ENCODE peak calls at places on chromosome 5, in ten cellular contexts. One of them, this sample, is unnamed.

GRCh38 chr5:15003511-15003920 is 131.9 kb upstream of the ANKH start:
- DNase-seq in H1: peak; percentile 49
- DNase-seq in stomach: peak; percentile 56
- DNase-seq in SK-N-MC: peak; percentile 22
- DNase-seq in GM12878: peak; percentile 13
- DNase-seq in transverse colon: peak; percentile 58
- DNase-seq in GM23338: peak; percentile 80
- DNase-seq in spleen: no peak
- DNase-seq in endothelial cell of umbilical vein: peak; percentile 82
- DNase-seq in breast epithelium: peak; percentile 67
- DNase-seq in this sample: peak; percentile 82

GRCh38 chr5:119537704-119538103 is 85.4 kb downstream of the HSD17B4 start:
- DNase-seq in H1: no peak
- DNase-seq in stomach: peak; percentile 26
- DNase-seq in SK-N-MC: no peak
- DNase-seq in GM12878: peak; percentile 83
- DNase-seq in transverse colon: no peak
- DNase-seq in GM23338: no peak
- DNase-seq in spleen: no peak
- DNase-seq in endothelial cell of umbilical vein: peak; percentile 67
- DNase-seq in breast epithelium: no peak
- DNase-seq in this sample: no peak

GRCh38 chr5:72955768-72956323 is at the start of gene FCHO2:
- DNase-seq in H1: peak; percentile 99
- DNase-seq in stomach: peak; percentile 100
- DNase-seq in SK-N-MC: peak; percentile 50
- DNase-seq in GM12878: peak; percentile 57
- DNase-seq in transverse colon: peak; percentile 99
- DNase-seq in GM23338: peak; percentile 98
- DNase-seq in spleen: peak; percentile 100
- DNase-seq in endothelial cell of umbilical vein: peak; percentile 95
- DNase-seq in breast epithelium: peak; percentile 94
- DNase-seq in this sample: peak; percentile 78

GRCh38 chr5:39580702-39581498 is 156.1 kb upstream of the DAB2 start:
- DNase-seq in H1: no peak
- DNase-seq in stomach: no peak
- DNase-seq in SK-N-MC: peak; percentile 87
- DNase-seq in GM12878: no peak
- DNase-seq in transverse colon: no peak
- DNase-seq in GM23338: no peak
- DNase-seq in spleen: no peak
- DNase-seq in endothelial cell of umbilical vein: peak; percentile 28
- DNase-seq in breast epithelium: no peak
- DNase-seq in this sample: no peak

GRCh38 chr5:59760798-59761348 is 132.7 kb downstream of the PDE4D start:
- DNase-seq in H1: no peak
- DNase-seq in stomach: no peak
- DNase-seq in SK-N-MC: peak; percentile 52
- DNase-seq in GM12878: no peak
- DNase-seq in transverse colon: no peak
- DNase-seq in GM23338: no peak
- DNase-seq in spleen: no peak
- DNase-seq in endothelial cell of umbilical vein: peak; percentile 88
- DNase-seq in breast epithelium: no peak
- DNase-seq in this sample: peak; percentile 73

GRCh38 chr5:102781786-102782185 is 26.7 kb downstream of the PAM start:
- DNase-seq in H1: no peak
- DNase-seq in stomach: no peak
- DNase-seq in SK-N-MC: no peak
- DNase-seq in GM12878: no peak
- DNase-seq in transverse colon: no peak
- DNase-seq in GM23338: no peak
- DNase-seq in spleen: no peak
- DNase-seq in endothelial cell of umbilical vein: peak; percentile 40
- DNase-seq in breast epithelium: no peak
- DNase-seq in this sample: no peak

GRCh38 chr5:178225174-178225573 is 7.4 kb downstream of the PHYKPL start:
- DNase-seq in H1: no peak
- DNase-seq in stomach: no peak
- DNase-seq in SK-N-MC: no peak
- DNase-seq in GM12878: no peak
- DNase-seq in transverse colon: no peak
- DNase-seq in GM23338: no peak
- DNase-seq in spleen: peak; percentile 47
- DNase-seq in endothelial cell of umbilical vein: no peak
- DNase-seq in breast epithelium: no peak
- DNase-seq in this sample: no peak

GRCh38 chr5:133611357-133612020 is 852 bp downstream of the FSTL4 start:
- DNase-seq in H1: peak; percentile 81
- DNase-seq in stomach: no peak
- DNase-seq in SK-N-MC: no peak
- DNase-seq in GM12878: no peak
- DNase-seq in transverse colon: no peak
- DNase-seq in GM23338: peak; percentile 52
- DNase-seq in spleen: no peak
- DNase-seq in endothelial cell of umbilical vein: no peak
- DNase-seq in breast epithelium: no peak
- DNase-seq in this sample: no peak

GRCh38 chr5:73911761-73912393 is 285.9 kb downstream of the ARHGEF28 start:
- DNase-seq in H1: no peak
- DNase-seq in stomach: no peak
- DNase-seq in SK-N-MC: no peak
- DNase-seq in GM12878: no peak
- DNase-seq in transverse colon: no peak
- DNase-seq in GM23338: no peak
- DNase-seq in spleen: no peak
- DNase-seq in endothelial cell of umbilical vein: no peak
- DNase-seq in breast epithelium: no peak
- DNase-seq in this sample: no peak

GRCh38 chr5:60668715-60669304 is 31.2 kb downstream of the DEPDC1B start:
- DNase-seq in H1: no peak
- DNase-seq in stomach: no peak
- DNase-seq in SK-N-MC: no peak
- DNase-seq in GM12878: no peak
- DNase-seq in transverse colon: no peak
- DNase-seq in GM23338: peak; percentile 71
- DNase-seq in spleen: no peak
- DNase-seq in endothelial cell of umbilical vein: peak; percentile 42
- DNase-seq in breast epithelium: no peak
- DNase-seq in this sample: no peak

GRCh38 chr5:14231888-14232287 is 88.7 kb downstream of the TRIO start:
- DNase-seq in H1: no peak
- DNase-seq in stomach: no peak
- DNase-seq in SK-N-MC: no peak
- DNase-seq in GM12878: no peak
- DNase-seq in transverse colon: no peak
- DNase-seq in GM23338: no peak
- DNase-seq in spleen: no peak
- DNase-seq in endothelial cell of umbilical vein: no peak
- DNase-seq in breast epithelium: no peak
- DNase-seq in this sample: no peak

GRCh38 chr5:133245191-133246052 is 193.6 kb downstream of the HSPA4 start:
- DNase-seq in H1: no peak
- DNase-seq in stomach: no peak
- DNase-seq in SK-N-MC: no peak
- DNase-seq in GM12878: no peak
- DNase-seq in transverse colon: no peak
- DNase-seq in GM23338: no peak
- DNase-seq in spleen: peak; percentile 40
- DNase-seq in endothelial cell of umbilical vein: peak; percentile 44
- DNase-seq in breast epithelium: no peak
- DNase-seq in this sample: peak; percentile 92

GRCh38 chr5:435961-436640 is 6.9 kb upstream of the EXOC3 start:
- DNase-seq in H1: no peak
- DNase-seq in stomach: no peak
- DNase-seq in SK-N-MC: no peak
- DNase-seq in GM12878: no peak
- DNase-seq in transverse colon: peak; percentile 10
- DNase-seq in GM23338: peak; percentile 62
- DNase-seq in spleen: peak; percentile 63
- DNase-seq in endothelial cell of umbilical vein: peak; percentile 21
- DNase-seq in breast epithelium: no peak
- DNase-seq in this sample: no peak

GRCh38 chr5:128100860-128101557 is 17.4 kb downstream of the SLC12A2 start:
- DNase-seq in H1: no peak
- DNase-seq in stomach: no peak
- DNase-seq in SK-N-MC: no peak
- DNase-seq in GM12878: no peak
- DNase-seq in transverse colon: no peak
- DNase-seq in GM23338: no peak
- DNase-seq in spleen: no peak
- DNase-seq in endothelial cell of umbilical vein: no peak
- DNase-seq in breast epithelium: no peak
- DNase-seq in this sample: no peak

GRCh38 chr5:170537451-170538095 is 33.8 kb downstream of the KCNIP1 start:
- DNase-seq in H1: no peak
- DNase-seq in stomach: no peak
- DNase-seq in SK-N-MC: no peak
- DNase-seq in GM12878: no peak
- DNase-seq in transverse colon: no peak
- DNase-seq in GM23338: no peak
- DNase-seq in spleen: no peak
- DNase-seq in endothelial cell of umbilical vein: no peak
- DNase-seq in breast epithelium: no peak
- DNase-seq in this sample: no peak

GRCh38 chr5:92378961-92379611 is 996.0 kb upstream of the ARRDC3 start:
- DNase-seq in H1: peak; percentile 44
- DNase-seq in stomach: no peak
- DNase-seq in SK-N-MC: no peak
- DNase-seq in GM12878: no peak
- DNase-seq in transverse colon: no peak
- DNase-seq in GM23338: peak; percentile 27
- DNase-seq in spleen: no peak
- DNase-seq in endothelial cell of umbilical vein: peak; percentile 50
- DNase-seq in breast epithelium: no peak
- DNase-seq in this sample: no peak

DNA sequence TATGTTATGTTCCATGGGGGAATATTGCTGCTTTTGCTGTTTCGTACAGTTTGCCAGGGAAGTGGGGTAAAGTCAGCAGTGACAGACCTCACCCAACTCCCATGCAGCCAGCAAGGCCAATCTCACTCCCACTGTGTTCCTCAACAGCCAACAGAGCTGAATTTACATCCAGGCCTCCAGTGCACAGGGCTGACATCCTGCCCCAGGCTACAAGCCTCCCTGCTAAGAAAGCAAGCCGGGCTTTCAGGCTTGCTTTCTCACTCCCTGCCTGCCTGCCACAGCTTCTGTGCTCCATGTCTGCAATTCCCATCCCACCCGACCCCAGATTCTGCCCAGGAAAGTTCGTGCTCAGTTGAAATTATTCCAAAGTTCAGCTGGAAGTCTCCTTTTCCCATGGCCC is 25.5 kb upstream of the SNCAIP start:
- DNase-seq in H1: no peak
- DNase-seq in stomach: no peak
- DNase-seq in SK-N-MC: no peak
- DNase-seq in GM12878: no peak
- DNase-seq in transverse colon: no peak
- DNase-seq in GM23338: peak; percentile 11
- DNase-seq in spleen: no peak
- DNase-seq in endothelial cell of umbilical vein: no peak
- DNase-seq in breast epithelium: no peak
- DNase-seq in this sample: no peak
- TF ChIP-seq POLR2AphosphoS5 in H1: no peak
- TF ChIP-seq POLR2AphosphoS5 in stomach: no peak
- TF ChIP-seq POLR2AphosphoS5 in SK-N-MC: no peak
- TF ChIP-seq POLR2AphosphoS5 in GM12878: no peak
- TF ChIP-seq POLR2AphosphoS5 in transverse colon: no peak
- TF ChIP-seq POLR2AphosphoS5 in GM23338: no peak
- TF ChIP-seq POLR2AphosphoS5 in spleen: no peak
- TF ChIP-seq POLR2AphosphoS5 in endothelial cell of umbilical vein: no peak
- TF ChIP-seq POLR2AphosphoS5 in breast epithelium: no peak
- TF ChIP-seq POLR2AphosphoS5 in this sample: no peak

DNA sequence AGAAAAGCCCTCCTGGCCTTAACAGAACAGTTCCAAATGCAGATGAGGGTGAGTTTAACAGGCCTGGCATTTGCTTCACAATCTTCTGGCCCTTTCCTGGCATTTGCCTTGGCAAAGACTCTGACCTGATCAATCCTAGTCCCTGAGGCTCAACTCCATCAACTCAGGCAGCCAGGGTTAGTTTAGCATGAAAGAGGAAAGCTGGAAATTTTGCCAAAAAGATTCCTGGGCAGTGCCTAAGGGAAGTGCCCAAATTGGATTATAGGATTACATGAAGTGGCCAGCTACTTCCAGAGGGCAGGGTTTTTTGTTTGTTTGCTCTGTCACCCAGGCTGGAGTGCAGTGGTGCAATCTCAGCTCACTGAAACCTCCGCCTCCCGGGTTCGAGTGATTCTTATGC is 36.8 kb downstream of the PCDHAC2 start:
- DNase-seq in H1: no peak
- DNase-seq in stomach: no peak
- DNase-seq in SK-N-MC: no peak
- DNase-seq in GM12878: no peak
- DNase-seq in transverse colon: no peak
- DNase-seq in GM23338: no peak
- DNase-seq in spleen: no peak
- DNase-seq in endothelial cell of umbilical vein: no peak
- DNase-seq in breast epithelium: no peak
- DNase-seq in this sample: no peak
- H3K4me3 ChIP-seq in H1: no peak overlapping the region
- H3K4me3 ChIP-seq in stomach: no peak overlapping the region
- H3K4me3 ChIP-seq in SK-N-MC: no peak overlapping the region
- H3K4me3 ChIP-seq in GM12878: no peak overlapping the region
- H3K4me3 ChIP-seq in transverse colon: no peak overlapping the region
- H3K4me3 ChIP-seq in GM23338: peak overlapping the region; percentile 55
- H3K4me3 ChIP-seq in spleen: no peak overlapping the region
- H3K4me3 ChIP-seq in endothelial cell of umbilical vein: no peak overlapping the region
- H3K4me3 ChIP-seq in breast epithelium: no peak overlapping the region
- H3K4me3 ChIP-seq in this sample: no peak overlapping the region

GRCh38 chr5:142151436-142152382 is 43.1 kb downstream of the NDFIP1 start:
- DNase-seq in H1: no peak
- DNase-seq in stomach: peak; percentile 59
- DNase-seq in SK-N-MC: peak; percentile 89
- DNase-seq in GM12878: peak; percentile 2
- DNase-seq in transverse colon: peak; percentile 41
- DNase-seq in GM23338: peak; percentile 87
- DNase-seq in spleen: no peak
- DNase-seq in endothelial cell of umbilical vein: peak; percentile 83
- DNase-seq in breast epithelium: peak; percentile 36
- DNase-seq in this sample: peak; percentile 53
- TF ChIP-seq POLR2AphosphoS5 in H1: no peak
- TF ChIP-seq POLR2AphosphoS5 in stomach: no peak
- TF ChIP-seq POLR2AphosphoS5 in SK-N-MC: no peak
- TF ChIP-seq POLR2AphosphoS5 in GM12878: no peak
- TF ChIP-seq POLR2AphosphoS5 in transverse colon: no peak
- TF ChIP-seq POLR2AphosphoS5 in GM23338: no peak
- TF ChIP-seq POLR2AphosphoS5 in spleen: no peak
- TF ChIP-seq POLR2AphosphoS5 in endothelial cell of umbilical vein: no peak
- TF ChIP-seq POLR2AphosphoS5 in breast epithelium: no peak
- TF ChIP-seq POLR2AphosphoS5 in this sample: no peak

DNA sequence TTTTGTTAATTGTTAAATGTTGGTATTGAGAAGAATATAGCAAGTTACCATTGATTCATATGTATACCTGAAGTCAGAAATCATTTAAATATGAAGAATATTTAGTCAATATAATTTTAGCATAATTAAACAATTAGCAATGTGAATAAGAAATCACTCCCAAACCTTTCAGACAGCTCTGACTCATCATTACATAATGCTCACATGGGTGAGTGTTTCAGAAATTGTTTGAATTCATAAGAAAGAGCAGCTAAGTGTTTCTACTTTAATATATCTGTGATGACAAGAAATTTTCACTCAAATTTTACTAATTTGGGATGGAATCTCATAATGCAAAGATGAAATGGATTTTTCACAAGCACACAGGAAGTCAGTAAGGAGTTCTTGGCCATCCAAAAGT is 42.0 kb upstream of the CDC42SE2 start:
- DNase-seq in H1: no peak
- DNase-seq in stomach: no peak
- DNase-seq in SK-N-MC: no peak
- DNase-seq in GM12878: no peak
- DNase-seq in transverse colon: no peak
- DNase-seq in GM23338: no peak
- DNase-seq in spleen: no peak
- DNase-seq in endothelial cell of umbilical vein: peak; percentile 34
- DNase-seq in breast epithelium: no peak
- DNase-seq in this sample: peak; percentile 36
- H3K4me3 ChIP-seq in H1: no peak overlapping the region
- H3K4me3 ChIP-seq in stomach: no peak overlapping the region
- H3K4me3 ChIP-seq in SK-N-MC: no peak overlapping the region
- H3K4me3 ChIP-seq in GM12878: peak overlapping the region; percentile 64
- H3K4me3 ChIP-seq in transverse colon: no peak overlapping the region
- H3K4me3 ChIP-seq in GM23338: no peak overlapping the region
- H3K4me3 ChIP-seq in spleen: no peak overlapping the region
- H3K4me3 ChIP-seq in endothelial cell of umbilical vein: no peak overlapping the region
- H3K4me3 ChIP-seq in breast epithelium: no peak overlapping the region
- H3K4me3 ChIP-seq in this sample: no peak overlapping the region

This sample was measured in Panc1.